ENCODE peak calls at places on chromosomes 13 and 19, in ten cellular contexts. One of them, this sample, is unnamed.
A peak's percentile ranks its signal among the peaks of the same experiment; 100 is the strongest.

GRCh38 chr13:65445340-65445739 is 1784.8 kb downstream of the PCDH9 start:
- DNase-seq in neural progenitor cell: no peak
- DNase-seq in HAP-1: no peak
- DNase-seq in activated naive CD4-positive, alpha-beta T cell treated with anti-CD3 and anti-CD28 coated beads, Interleukin-2, amount 10 ng/mL, durations not matched to agents 7 days and 5 days: no peak
- DNase-seq in endothelial cell: no peak
- DNase-seq in naive thymus-derived CD4-positive, alpha-beta T cell: no peak
- DNase-seq in progenitor cell of endocrine pancreas: no peak
- DNase-seq in neural crest cell: no peak
- DNase-seq in NCI-H774: no peak
- DNase-seq in SK-N-SH: no peak
- DNase-seq in this sample: no peak

GRCh38 chr13:21879263-21879914 is 208.5 kb downstream of the FGF9 start:
- DNase-seq in neural progenitor cell: no peak
- DNase-seq in HAP-1: no peak
- DNase-seq in activated naive CD4-positive, alpha-beta T cell treated with anti-CD3 and anti-CD28 coated beads, Interleukin-2, amount 10 ng/mL, durations not matched to agents 7 days and 5 days: no peak
- DNase-seq in endothelial cell: no peak
- DNase-seq in naive thymus-derived CD4-positive, alpha-beta T cell: no peak
- DNase-seq in progenitor cell of endocrine pancreas: no peak
- DNase-seq in neural crest cell: no peak
- DNase-seq in NCI-H774: no peak
- DNase-seq in SK-N-SH: no peak
- DNase-seq in this sample: no peak

GRCh38 chr13:36850790-36851438 is 31.9 kb downstream of the RFXAP start:
- DNase-seq in neural progenitor cell: peak; percentile 41
- DNase-seq in HAP-1: peak; percentile 59
- DNase-seq in activated naive CD4-positive, alpha-beta T cell treated with anti-CD3 and anti-CD28 coated beads, Interleukin-2, amount 10 ng/mL, durations not matched to agents 7 days and 5 days: peak; percentile 39
- DNase-seq in endothelial cell: peak; percentile 53
- DNase-seq in naive thymus-derived CD4-positive, alpha-beta T cell: no peak
- DNase-seq in progenitor cell of endocrine pancreas: no peak
- DNase-seq in neural crest cell: no peak
- DNase-seq in NCI-H774: no peak
- DNase-seq in SK-N-SH: peak; percentile 24
- DNase-seq in this sample: no peak

GRCh38 chr13:110361365-110361911 is 54.4 kb downstream of the COL4A2 start:
- DNase-seq in neural progenitor cell: no peak
- DNase-seq in HAP-1: no peak
- DNase-seq in activated naive CD4-positive, alpha-beta T cell treated with anti-CD3 and anti-CD28 coated beads, Interleukin-2, amount 10 ng/mL, durations not matched to agents 7 days and 5 days: no peak
- DNase-seq in endothelial cell: no peak
- DNase-seq in naive thymus-derived CD4-positive, alpha-beta T cell: no peak
- DNase-seq in progenitor cell of endocrine pancreas: no peak
- DNase-seq in neural crest cell: no peak
- DNase-seq in NCI-H774: no peak
- DNase-seq in SK-N-SH: no peak
- DNase-seq in this sample: peak; percentile 35

GRCh38 chr13:60620611-60621395 is 223.8 kb downstream of the TDRD3 start:
- DNase-seq in neural progenitor cell: no peak
- DNase-seq in HAP-1: no peak
- DNase-seq in activated naive CD4-positive, alpha-beta T cell treated with anti-CD3 and anti-CD28 coated beads, Interleukin-2, amount 10 ng/mL, durations not matched to agents 7 days and 5 days: no peak
- DNase-seq in endothelial cell: no peak
- DNase-seq in naive thymus-derived CD4-positive, alpha-beta T cell: no peak
- DNase-seq in progenitor cell of endocrine pancreas: no peak
- DNase-seq in neural crest cell: no peak
- DNase-seq in NCI-H774: no peak
- DNase-seq in SK-N-SH: no peak
- DNase-seq in this sample: no peak

GRCh38 chr13:19782049-19782726 is 557 bp downstream of the PSPC1 start:
- DNase-seq in neural progenitor cell: peak; percentile 58
- DNase-seq in HAP-1: peak; percentile 53
- DNase-seq in activated naive CD4-positive, alpha-beta T cell treated with anti-CD3 and anti-CD28 coated beads, Interleukin-2, amount 10 ng/mL, durations not matched to agents 7 days and 5 days: peak; percentile 75
- DNase-seq in endothelial cell: peak; percentile 61
- DNase-seq in naive thymus-derived CD4-positive, alpha-beta T cell: peak; percentile 52
- DNase-seq in progenitor cell of endocrine pancreas: peak; percentile 45
- DNase-seq in neural crest cell: peak; percentile 29
- DNase-seq in NCI-H774: no peak
- DNase-seq in SK-N-SH: peak; percentile 71
- DNase-seq in this sample: peak; percentile 9

GRCh38 chr13:50990540-50991506 is 81.2 kb downstream of the RNASEH2B start:
- DNase-seq in neural progenitor cell: peak; percentile 49
- DNase-seq in HAP-1: peak; percentile 83
- DNase-seq in activated naive CD4-positive, alpha-beta T cell treated with anti-CD3 and anti-CD28 coated beads, Interleukin-2, amount 10 ng/mL, durations not matched to agents 7 days and 5 days: no peak
- DNase-seq in endothelial cell: no peak
- DNase-seq in naive thymus-derived CD4-positive, alpha-beta T cell: no peak
- DNase-seq in progenitor cell of endocrine pancreas: no peak
- DNase-seq in neural crest cell: peak; percentile 46
- DNase-seq in NCI-H774: no peak
- DNase-seq in SK-N-SH: peak; percentile 34
- DNase-seq in this sample: no peak

GRCh38 chr19:43545981-43546380 is 13.0 kb downstream of the ZNF575 start:
- DNase-seq in neural progenitor cell: no peak
- DNase-seq in HAP-1: no peak
- DNase-seq in activated naive CD4-positive, alpha-beta T cell treated with anti-CD3 and anti-CD28 coated beads, Interleukin-2, amount 10 ng/mL, durations not matched to agents 7 days and 5 days: no peak
- DNase-seq in endothelial cell: no peak
- DNase-seq in naive thymus-derived CD4-positive, alpha-beta T cell: no peak
- DNase-seq in progenitor cell of endocrine pancreas: no peak
- DNase-seq in neural crest cell: no peak
- DNase-seq in NCI-H774: no peak
- DNase-seq in SK-N-SH: no peak
- DNase-seq in this sample: no peak

GRCh38 chr13:20461860-20462532 is 63.7 kb downstream of the CRYL1 start:
- DNase-seq in neural progenitor cell: no peak
- DNase-seq in HAP-1: no peak
- DNase-seq in activated naive CD4-positive, alpha-beta T cell treated with anti-CD3 and anti-CD28 coated beads, Interleukin-2, amount 10 ng/mL, durations not matched to agents 7 days and 5 days: no peak
- DNase-seq in endothelial cell: no peak
- DNase-seq in naive thymus-derived CD4-positive, alpha-beta T cell: no peak
- DNase-seq in progenitor cell of endocrine pancreas: no peak
- DNase-seq in neural crest cell: no peak
- DNase-seq in NCI-H774: no peak
- DNase-seq in SK-N-SH: no peak
- DNase-seq in this sample: no peak

GRCh38 chr13:39217471-39217870 is 179.2 kb downstream of the NHLRC3 start:
- DNase-seq in neural progenitor cell: no peak
- DNase-seq in HAP-1: no peak
- DNase-seq in activated naive CD4-positive, alpha-beta T cell treated with anti-CD3 and anti-CD28 coated beads, Interleukin-2, amount 10 ng/mL, durations not matched to agents 7 days and 5 days: no peak
- DNase-seq in endothelial cell: no peak
- DNase-seq in naive thymus-derived CD4-positive, alpha-beta T cell: no peak
- DNase-seq in progenitor cell of endocrine pancreas: no peak
- DNase-seq in neural crest cell: no peak
- DNase-seq in NCI-H774: no peak
- DNase-seq in SK-N-SH: no peak
- DNase-seq in this sample: no peak

GRCh38 chr13:111852701-111853100 is 214.2 kb upstream of the SOX1 start:
- DNase-seq in neural progenitor cell: no peak
- DNase-seq in HAP-1: no peak
- DNase-seq in activated naive CD4-positive, alpha-beta T cell treated with anti-CD3 and anti-CD28 coated beads, Interleukin-2, amount 10 ng/mL, durations not matched to agents 7 days and 5 days: no peak
- DNase-seq in endothelial cell: no peak
- DNase-seq in naive thymus-derived CD4-positive, alpha-beta T cell: no peak
- DNase-seq in progenitor cell of endocrine pancreas: no peak
- DNase-seq in neural crest cell: no peak
- DNase-seq in NCI-H774: peak; percentile 90
- DNase-seq in SK-N-SH: no peak
- DNase-seq in this sample: no peak

GRCh38 chr13:78978381-78978998 is 319.5 kb upstream of the OBI1 start:
- DNase-seq in neural progenitor cell: peak; percentile 65
- DNase-seq in HAP-1: peak; percentile 70
- DNase-seq in activated naive CD4-positive, alpha-beta T cell treated with anti-CD3 and anti-CD28 coated beads, Interleukin-2, amount 10 ng/mL, durations not matched to agents 7 days and 5 days: peak; percentile 52
- DNase-seq in endothelial cell: peak; percentile 52
- DNase-seq in naive thymus-derived CD4-positive, alpha-beta T cell: peak; percentile 43
- DNase-seq in progenitor cell of endocrine pancreas: no peak
- DNase-seq in neural crest cell: peak; percentile 60
- DNase-seq in NCI-H774: peak; percentile 25
- DNase-seq in SK-N-SH: peak; percentile 34
- DNase-seq in this sample: no peak

GRCh38 chr13:27461940-27462584 is 11.7 kb upstream of the MTIF3 start:
- DNase-seq in neural progenitor cell: no peak
- DNase-seq in HAP-1: no peak
- DNase-seq in activated naive CD4-positive, alpha-beta T cell treated with anti-CD3 and anti-CD28 coated beads, Interleukin-2, amount 10 ng/mL, durations not matched to agents 7 days and 5 days: no peak
- DNase-seq in endothelial cell: no peak
- DNase-seq in naive thymus-derived CD4-positive, alpha-beta T cell: no peak
- DNase-seq in progenitor cell of endocrine pancreas: no peak
- DNase-seq in neural crest cell: no peak
- DNase-seq in NCI-H774: no peak
- DNase-seq in SK-N-SH: no peak
- DNase-seq in this sample: no peak

GRCh38 chr13:26499209-26499601 is 58.3 kb upstream of the WASF3 start:
- DNase-seq in neural progenitor cell: peak; percentile 31
- DNase-seq in HAP-1: no peak
- DNase-seq in activated naive CD4-positive, alpha-beta T cell treated with anti-CD3 and anti-CD28 coated beads, Interleukin-2, amount 10 ng/mL, durations not matched to agents 7 days and 5 days: no peak
- DNase-seq in endothelial cell: no peak
- DNase-seq in naive thymus-derived CD4-positive, alpha-beta T cell: no peak
- DNase-seq in progenitor cell of endocrine pancreas: no peak
- DNase-seq in neural crest cell: no peak
- DNase-seq in NCI-H774: no peak
- DNase-seq in SK-N-SH: no peak
- DNase-seq in this sample: no peak

GRCh38 chr13:40350283-40350992 is 316.0 kb downstream of the FOXO1 start:
- DNase-seq in neural progenitor cell: no peak
- DNase-seq in HAP-1: no peak
- DNase-seq in activated naive CD4-positive, alpha-beta T cell treated with anti-CD3 and anti-CD28 coated beads, Interleukin-2, amount 10 ng/mL, durations not matched to agents 7 days and 5 days: no peak
- DNase-seq in endothelial cell: no peak
- DNase-seq in naive thymus-derived CD4-positive, alpha-beta T cell: no peak
- DNase-seq in progenitor cell of endocrine pancreas: no peak
- DNase-seq in neural crest cell: no peak
- DNase-seq in NCI-H774: no peak
- DNase-seq in SK-N-SH: no peak
- DNase-seq in this sample: no peak

GRCh38 chr13:31134055-31134711 is 27.5 kb downstream of the HSPH1 start:
- DNase-seq in neural progenitor cell: no peak
- DNase-seq in HAP-1: no peak
- DNase-seq in activated naive CD4-positive, alpha-beta T cell treated with anti-CD3 and anti-CD28 coated beads, Interleukin-2, amount 10 ng/mL, durations not matched to agents 7 days and 5 days: peak; percentile 33
- DNase-seq in endothelial cell: no peak
- DNase-seq in naive thymus-derived CD4-positive, alpha-beta T cell: no peak
- DNase-seq in progenitor cell of endocrine pancreas: no peak
- DNase-seq in neural crest cell: no peak
- DNase-seq in NCI-H774: no peak
- DNase-seq in SK-N-SH: no peak
- DNase-seq in this sample: no peak

GRCh38 chr13:29532136-29532535 is 63.4 kb downstream of the SLC7A1 start:
- DNase-seq in neural progenitor cell: no peak
- DNase-seq in HAP-1: no peak
- DNase-seq in activated naive CD4-positive, alpha-beta T cell treated with anti-CD3 and anti-CD28 coated beads, Interleukin-2, amount 10 ng/mL, durations not matched to agents 7 days and 5 days: no peak
- DNase-seq in endothelial cell: no peak
- DNase-seq in naive thymus-derived CD4-positive, alpha-beta T cell: no peak
- DNase-seq in progenitor cell of endocrine pancreas: no peak
- DNase-seq in neural crest cell: no peak
- DNase-seq in NCI-H774: no peak
- DNase-seq in SK-N-SH: no peak
- DNase-seq in this sample: no peak

GRCh38 chr13:114241918-114242317 is 7.2 kb downstream of the CDC16 start:
- DNase-seq in neural progenitor cell: no peak
- DNase-seq in HAP-1: no peak
- DNase-seq in activated naive CD4-positive, alpha-beta T cell treated with anti-CD3 and anti-CD28 coated beads, Interleukin-2, amount 10 ng/mL, durations not matched to agents 7 days and 5 days: no peak
- DNase-seq in endothelial cell: no peak
- DNase-seq in naive thymus-derived CD4-positive, alpha-beta T cell: no peak
- DNase-seq in progenitor cell of endocrine pancreas: no peak
- DNase-seq in neural crest cell: no peak
- DNase-seq in NCI-H774: no peak
- DNase-seq in SK-N-SH: no peak
- DNase-seq in this sample: no peak

GRCh38 chr19:18415177-18415867 is 3.9 kb upstream of the SSBP4 start:
- DNase-seq in neural progenitor cell: no peak
- DNase-seq in HAP-1: no peak
- DNase-seq in activated naive CD4-positive, alpha-beta T cell treated with anti-CD3 and anti-CD28 coated beads, Interleukin-2, amount 10 ng/mL, durations not matched to agents 7 days and 5 days: no peak
- DNase-seq in endothelial cell: no peak
- DNase-seq in naive thymus-derived CD4-positive, alpha-beta T cell: no peak
- DNase-seq in progenitor cell of endocrine pancreas: no peak
- DNase-seq in neural crest cell: no peak
- DNase-seq in NCI-H774: no peak
- DNase-seq in SK-N-SH: no peak
- DNase-seq in this sample: no peak

GRCh38 chr19:33205531-33206260 is 11.6 kb downstream of the LRP3 start:
- DNase-seq in neural progenitor cell: no peak
- DNase-seq in HAP-1: no peak
- DNase-seq in activated naive CD4-positive, alpha-beta T cell treated with anti-CD3 and anti-CD28 coated beads, Interleukin-2, amount 10 ng/mL, durations not matched to agents 7 days and 5 days: no peak
- DNase-seq in endothelial cell: no peak
- DNase-seq in naive thymus-derived CD4-positive, alpha-beta T cell: no peak
- DNase-seq in progenitor cell of endocrine pancreas: no peak
- DNase-seq in neural crest cell: no peak
- DNase-seq in NCI-H774: no peak
- DNase-seq in SK-N-SH: peak; percentile 37
- DNase-seq in this sample: no peak

This sample was measured in thoracic aorta.